ENCODE peak calls at places on chromosomes 4 and X, in seven cellular contexts. A, P, B, D, R, G and M are unnamed samples.

GRCh38 chrX:94524867-94525266 is 850.9 kb downstream of the FAM133A start:
- DNase-seq in A (peak), P (no peak), B (no peak), D (peak), R (no peak), G (no peak), M (no peak)

GRCh38 chr4:3355266-3355748 is 62.5 kb downstream of the RGS12 start:
- DNase-seq in A (no peak), P (no peak), B (no peak), D (no peak), R (no peak), G (no peak), M (peak)

GRCh38 chr4:30950737-30951136 is 230.6 kb downstream of the PCDH7 start:
- DNase-seq in A (no peak), P (no peak), B (no peak), D (no peak), R (no peak), G (peak), M (no peak)

GRCh38 chr4:76305971-76306881 is at the start of gene STBD1:
- DNase-seq in A (peak), P (peak), B (peak), D (peak), R (peak), G (peak), M (peak)

GRCh38 chr4:176767183-176767582 is 25.5 kb downstream of the VEGFC start:
- DNase-seq in A (no peak), P (peak), B (no peak), D (no peak), R (no peak), G (no peak), M (no peak)

GRCh38 chr4:87051121-87051713 is 116.4 kb downstream of the AFF1 start:
- DNase-seq in A (no peak), P (peak), B (no peak), D (no peak), R (no peak), G (no peak), M (no peak)

GRCh38 chrX:119410854-119411253 is 11.7 kb downstream of the SLC25A43 start:
- DNase-seq in A (no peak), P (no peak), B (no peak), D (no peak), R (no peak), G (no peak), M (no peak)

GRCh38 chr4:177726111-177726510 is 283.9 kb upstream of the AGA start:
- DNase-seq in A (no peak), P (peak), B (no peak), D (no peak), R (no peak), G (peak), M (no peak)

GRCh38 chr4:158667651-158668198 is 4.0 kb downstream of the C4orf46 start:
- DNase-seq in A (no peak), P (peak), B (no peak), D (no peak), R (no peak), G (peak), M (no peak)

GRCh38 chr4:87030606-87031441 is 96.0 kb downstream of the AFF1 start:
- DNase-seq in A (no peak), P (peak), B (no peak), D (peak), R (no peak), G (no peak), M (no peak)

GRCh38 chrX:79366888-79367749 is at the start of gene ITM2A:
- DNase-seq in A (peak), P (peak), B (peak), D (peak), R (no peak), G (peak), M (no peak)

GRCh38 chr4:76002176-76002575 is 5.1 kb downstream of the CXCL9 start:
- DNase-seq in A (no peak), P (peak), B (no peak), D (no peak), R (no peak), G (no peak), M (no peak)

GRCh38 chr4:1449475-1449832 is 43.2 kb upstream of the NKX1-1 start:
- DNase-seq in A (no peak), P (no peak), B (no peak), D (no peak), R (no peak), G (no peak), M (no peak)

GRCh38 chr4:30903493-30903892 is 183.3 kb downstream of the PCDH7 start:
- DNase-seq in A (no peak), P (peak), B (no peak), D (no peak), R (no peak), G (no peak), M (no peak)

GRCh38 chr4:165192500-165192898 is 14.9 kb upstream of the KLHL2 start:
- DNase-seq in A (no peak), P (no peak), B (no peak), D (no peak), R (no peak), G (no peak), M (no peak)

GRCh38 chrX:15854080-15854655 is 445 bp downstream of the AP1S2 start:
- DNase-seq in A (peak), P (no peak), B (peak), D (peak), R (peak), G (peak), M (peak)

GRCh38 chr4:41658106-41658505 is 90.4 kb downstream of the PHOX2B start:
- DNase-seq in A (no peak), P (no peak), B (no peak), D (no peak), R (no peak), G (no peak), M (no peak)

GRCh38 chr4:158065603-158066002 is 107.2 kb downstream of the GASK1B start:
- DNase-seq in A (no peak), P (peak), B (no peak), D (no peak), R (no peak), G (no peak), M (no peak)

GRCh38 chr4:158850800-158851644 is 82.2 kb downstream of the FNIP2 start:
- DNase-seq in A (peak), P (peak), B (no peak), D (no peak), R (no peak), G (no peak), M (no peak)